ENCODE peak calls at places on chromosomes 2 and 18, in ten cellular contexts. One of them, this sample, is unnamed.
A peak's percentile ranks its signal among the peaks of the same experiment; 100 is the strongest.

GRCh38 chr2:84238907-84239306 is 220.2 kb downstream of the SUCLG1 start:
- DNase-seq in iris pigment epithelial cell: no peak
- DNase-seq in iPS-NIHi11: no peak
- DNase-seq in ureter: no peak
- DNase-seq in thoracic aorta: no peak
- DNase-seq in stimulated activated CD8-positive, alpha-beta memory T cell treated with anti-CD3 and anti-CD28 coated beads, Interleukin-4, amount 100 ng/mL, for 48 hours: no peak
- DNase-seq in GM04503: no peak
- DNase-seq in WERI-Rb-1: no peak
- DNase-seq in HCT116: no peak
- DNase-seq in adipocyte: no peak
- DNase-seq in this sample: no peak

GRCh38 chr2:154402138-154402714 is 296.3 kb upstream of the KCNJ3 start:
- DNase-seq in iris pigment epithelial cell: peak; percentile 12
- DNase-seq in iPS-NIHi11: peak; percentile 17
- DNase-seq in ureter: no peak
- DNase-seq in thoracic aorta: no peak
- DNase-seq in stimulated activated CD8-positive, alpha-beta memory T cell treated with anti-CD3 and anti-CD28 coated beads, Interleukin-4, amount 100 ng/mL, for 48 hours: no peak
- DNase-seq in GM04503: no peak
- DNase-seq in WERI-Rb-1: no peak
- DNase-seq in HCT116: peak; percentile 43
- DNase-seq in adipocyte: peak; percentile 37
- DNase-seq in this sample: no peak

GRCh38 chr18:75100832-75101630 is 107.9 kb downstream of the PTGR3 start:
- DNase-seq in iris pigment epithelial cell: no peak
- DNase-seq in iPS-NIHi11: no peak
- DNase-seq in ureter: no peak
- DNase-seq in thoracic aorta: no peak
- DNase-seq in stimulated activated CD8-positive, alpha-beta memory T cell treated with anti-CD3 and anti-CD28 coated beads, Interleukin-4, amount 100 ng/mL, for 48 hours: peak; percentile 3
- DNase-seq in GM04503: no peak
- DNase-seq in WERI-Rb-1: no peak
- DNase-seq in HCT116: no peak
- DNase-seq in adipocyte: no peak
- DNase-seq in this sample: no peak

GRCh38 chr2:149579972-149580882 is 7.3 kb downstream of the MMADHC start:
- DNase-seq in iris pigment epithelial cell: peak; percentile 65
- DNase-seq in iPS-NIHi11: no peak
- DNase-seq in ureter: no peak
- DNase-seq in thoracic aorta: no peak
- DNase-seq in stimulated activated CD8-positive, alpha-beta memory T cell treated with anti-CD3 and anti-CD28 coated beads, Interleukin-4, amount 100 ng/mL, for 48 hours: no peak
- DNase-seq in GM04503: no peak
- DNase-seq in WERI-Rb-1: no peak
- DNase-seq in HCT116: no peak
- DNase-seq in adipocyte: no peak
- DNase-seq in this sample: no peak

GRCh38 chr2:187475499-187476248 is 27.6 kb upstream of the CALCRL start:
- DNase-seq in iris pigment epithelial cell: peak; percentile 58
- DNase-seq in iPS-NIHi11: no peak
- DNase-seq in ureter: no peak
- DNase-seq in thoracic aorta: no peak
- DNase-seq in stimulated activated CD8-positive, alpha-beta memory T cell treated with anti-CD3 and anti-CD28 coated beads, Interleukin-4, amount 100 ng/mL, for 48 hours: no peak
- DNase-seq in GM04503: no peak
- DNase-seq in WERI-Rb-1: no peak
- DNase-seq in HCT116: no peak
- DNase-seq in adipocyte: no peak
- DNase-seq in this sample: no peak

GRCh38 chr2:171342014-171342413 is 91.8 kb downstream of the METTL8 start:
- DNase-seq in iris pigment epithelial cell: no peak
- DNase-seq in iPS-NIHi11: no peak
- DNase-seq in ureter: no peak
- DNase-seq in thoracic aorta: no peak
- DNase-seq in stimulated activated CD8-positive, alpha-beta memory T cell treated with anti-CD3 and anti-CD28 coated beads, Interleukin-4, amount 100 ng/mL, for 48 hours: no peak
- DNase-seq in GM04503: no peak
- DNase-seq in WERI-Rb-1: no peak
- DNase-seq in HCT116: no peak
- DNase-seq in adipocyte: peak; percentile 56
- DNase-seq in this sample: no peak

GRCh38 chr2:238883315-238884004 is 35.6 kb downstream of the TWIST2 start:
- DNase-seq in iris pigment epithelial cell: no peak
- DNase-seq in iPS-NIHi11: no peak
- DNase-seq in ureter: no peak
- DNase-seq in thoracic aorta: no peak
- DNase-seq in stimulated activated CD8-positive, alpha-beta memory T cell treated with anti-CD3 and anti-CD28 coated beads, Interleukin-4, amount 100 ng/mL, for 48 hours: no peak
- DNase-seq in GM04503: peak; percentile 86
- DNase-seq in WERI-Rb-1: no peak
- DNase-seq in HCT116: no peak
- DNase-seq in adipocyte: no peak
- DNase-seq in this sample: no peak

GRCh38 chr2:75640621-75641121 is 5.9 kb upstream of the MRPL19 start:
- DNase-seq in iris pigment epithelial cell: peak; percentile 81
- DNase-seq in iPS-NIHi11: peak; percentile 62
- DNase-seq in ureter: peak; percentile 57
- DNase-seq in thoracic aorta: no peak
- DNase-seq in stimulated activated CD8-positive, alpha-beta memory T cell treated with anti-CD3 and anti-CD28 coated beads, Interleukin-4, amount 100 ng/mL, for 48 hours: peak; percentile 72
- DNase-seq in GM04503: no peak
- DNase-seq in WERI-Rb-1: peak; percentile 68
- DNase-seq in HCT116: peak; percentile 40
- DNase-seq in adipocyte: peak; percentile 92
- DNase-seq in this sample: no peak

GRCh38 chr18:79294235-79294634 is 101.5 kb upstream of the NFATC1 start:
- DNase-seq in iris pigment epithelial cell: no peak
- DNase-seq in iPS-NIHi11: no peak
- DNase-seq in ureter: no peak
- DNase-seq in thoracic aorta: no peak
- DNase-seq in stimulated activated CD8-positive, alpha-beta memory T cell treated with anti-CD3 and anti-CD28 coated beads, Interleukin-4, amount 100 ng/mL, for 48 hours: no peak
- DNase-seq in GM04503: no peak
- DNase-seq in WERI-Rb-1: no peak
- DNase-seq in HCT116: no peak
- DNase-seq in adipocyte: no peak
- DNase-seq in this sample: no peak

GRCh38 chr18:11849845-11850747 is 1.1 kb upstream of the CHMP1B start:
- DNase-seq in iris pigment epithelial cell: peak; percentile 94
- DNase-seq in iPS-NIHi11: peak; percentile 31
- DNase-seq in ureter: peak; percentile 69
- DNase-seq in thoracic aorta: no peak
- DNase-seq in stimulated activated CD8-positive, alpha-beta memory T cell treated with anti-CD3 and anti-CD28 coated beads, Interleukin-4, amount 100 ng/mL, for 48 hours: peak; percentile 65
- DNase-seq in GM04503: peak; percentile 63
- DNase-seq in WERI-Rb-1: peak; percentile 35
- DNase-seq in HCT116: peak; percentile 68
- DNase-seq in adipocyte: peak; percentile 93
- DNase-seq in this sample: no peak

GRCh38 chr2:8623958-8624591 is 57.8 kb upstream of the ID2 start:
- DNase-seq in iris pigment epithelial cell: no peak
- DNase-seq in iPS-NIHi11: no peak
- DNase-seq in ureter: no peak
- DNase-seq in thoracic aorta: no peak
- DNase-seq in stimulated activated CD8-positive, alpha-beta memory T cell treated with anti-CD3 and anti-CD28 coated beads, Interleukin-4, amount 100 ng/mL, for 48 hours: no peak
- DNase-seq in GM04503: no peak
- DNase-seq in WERI-Rb-1: no peak
- DNase-seq in HCT116: no peak
- DNase-seq in adipocyte: no peak
- DNase-seq in this sample: no peak

GRCh38 chr2:24076849-24077534 is 866 bp upstream of the SF3B6 start:
- DNase-seq in iris pigment epithelial cell: no peak
- DNase-seq in iPS-NIHi11: no peak
- DNase-seq in ureter: no peak
- DNase-seq in thoracic aorta: peak; percentile 6
- DNase-seq in stimulated activated CD8-positive, alpha-beta memory T cell treated with anti-CD3 and anti-CD28 coated beads, Interleukin-4, amount 100 ng/mL, for 48 hours: peak; percentile 35
- DNase-seq in GM04503: no peak
- DNase-seq in WERI-Rb-1: no peak
- DNase-seq in HCT116: no peak
- DNase-seq in adipocyte: peak; percentile 33
- DNase-seq in this sample: no peak

GRCh38 chr2:40466332-40466731 is 14.4 kb upstream of the SLC8A1 start:
- DNase-seq in iris pigment epithelial cell: no peak
- DNase-seq in iPS-NIHi11: no peak
- DNase-seq in ureter: no peak
- DNase-seq in thoracic aorta: no peak
- DNase-seq in stimulated activated CD8-positive, alpha-beta memory T cell treated with anti-CD3 and anti-CD28 coated beads, Interleukin-4, amount 100 ng/mL, for 48 hours: no peak
- DNase-seq in GM04503: no peak
- DNase-seq in WERI-Rb-1: no peak
- DNase-seq in HCT116: no peak
- DNase-seq in adipocyte: no peak
- DNase-seq in this sample: no peak

GRCh38 chr2:229313591-229313990 is 42.5 kb upstream of the PID1 start:
- DNase-seq in iris pigment epithelial cell: peak; percentile 69
- DNase-seq in iPS-NIHi11: no peak
- DNase-seq in ureter: no peak
- DNase-seq in thoracic aorta: no peak
- DNase-seq in stimulated activated CD8-positive, alpha-beta memory T cell treated with anti-CD3 and anti-CD28 coated beads, Interleukin-4, amount 100 ng/mL, for 48 hours: no peak
- DNase-seq in GM04503: peak; percentile 36
- DNase-seq in WERI-Rb-1: no peak
- DNase-seq in HCT116: no peak
- DNase-seq in adipocyte: peak; percentile 52
- DNase-seq in this sample: no peak

GRCh38 chr2:25052948-25053477 is 11.1 kb downstream of the EFR3B start:
- DNase-seq in iris pigment epithelial cell: no peak
- DNase-seq in iPS-NIHi11: no peak
- DNase-seq in ureter: no peak
- DNase-seq in thoracic aorta: no peak
- DNase-seq in stimulated activated CD8-positive, alpha-beta memory T cell treated with anti-CD3 and anti-CD28 coated beads, Interleukin-4, amount 100 ng/mL, for 48 hours: no peak
- DNase-seq in GM04503: no peak
- DNase-seq in WERI-Rb-1: no peak
- DNase-seq in HCT116: no peak
- DNase-seq in adipocyte: no peak
- DNase-seq in this sample: no peak

GRCh38 chr2:120349125-120349921 is 3.4 kb downstream of the INHBB start:
- DNase-seq in iris pigment epithelial cell: no peak
- DNase-seq in iPS-NIHi11: peak; percentile 61
- DNase-seq in ureter: no peak
- DNase-seq in thoracic aorta: no peak
- DNase-seq in stimulated activated CD8-positive, alpha-beta memory T cell treated with anti-CD3 and anti-CD28 coated beads, Interleukin-4, amount 100 ng/mL, for 48 hours: no peak
- DNase-seq in GM04503: no peak
- DNase-seq in WERI-Rb-1: no peak
- DNase-seq in HCT116: no peak
- DNase-seq in adipocyte: no peak
- DNase-seq in this sample: no peak

GRCh38 chr2:172285760-172286159 is 141.6 kb upstream of the ITGA6 start:
- DNase-seq in iris pigment epithelial cell: no peak
- DNase-seq in iPS-NIHi11: no peak
- DNase-seq in ureter: no peak
- DNase-seq in thoracic aorta: no peak
- DNase-seq in stimulated activated CD8-positive, alpha-beta memory T cell treated with anti-CD3 and anti-CD28 coated beads, Interleukin-4, amount 100 ng/mL, for 48 hours: no peak
- DNase-seq in GM04503: no peak
- DNase-seq in WERI-Rb-1: no peak
- DNase-seq in HCT116: no peak
- DNase-seq in adipocyte: no peak
- DNase-seq in this sample: no peak

This sample was measured in GOT3.